ENCODE peak calls at places on chromosomes 2 and 18, in four cellular contexts. H is nephron progenitor cell, T is spleen, W is GM10248. K is an unnamed sample.

GRCh38 chr2:191675807-191676667 is 1.9 kb upstream of the NABP1 start:
- DNase-seq in T (peak; percentile 87), W (peak; percentile 45), H (no peak), K (peak; percentile 54)

GRCh38 chr2:129813404-129813803 is 166.1 kb upstream of the RAB6C start:
- DNase-seq in H (no peak), T (no peak), W (no peak), K (peak; percentile 39)

GRCh38 chr2:209614630-209615369 is 156.8 kb upstream of the UNC80 start:
- DNase-seq in W (no peak), T (no peak), H (no peak), K (no peak)

GRCh38 chr2:177044686-177045085 is 167.9 kb upstream of the HNRNPA3 start:
- DNase-seq in H (no peak), W (no peak), T (no peak), K (no peak)

GRCh38 chr18:56890632-56891031 is 239.5 kb downstream of the WDR7 start:
- DNase-seq in H (no peak), W (no peak), T (no peak), K (no peak)

GRCh38 chr2:3847397-3848052 is 144.2 kb downstream of the DCDC2C start:
- DNase-seq in T (no peak), W (no peak), H (no peak), K (no peak)

GRCh38 chr2:26685943-26686839 is 6.3 kb upstream of the KCNK3 start:
- DNase-seq in W (no peak), T (peak; percentile 55), H (peak; percentile 46), K (no peak)

GRCh38 chr2:129004485-129004884 is 685.8 kb upstream of the HS6ST1 start:
- DNase-seq in T (no peak), W (no peak), H (no peak), K (no peak)

GRCh38 chr2:234374671-234375245 is 122.1 kb downstream of the ARL4C start:
- DNase-seq in T (peak; percentile 66), H (no peak), W (no peak), K (no peak)

GRCh38 chr2:83665154-83665553 is 793.9 kb downstream of the SUCLG1 start:
- DNase-seq in W (no peak), H (no peak), T (no peak), K (no peak)

GRCh38 chr18:74390900-74391299 is 66.2 kb downstream of the DIPK1C start:
- DNase-seq in H (no peak), W (no peak), T (no peak), K (no peak)

GRCh38 chr2:73162856-73163521 is 39.4 kb upstream of the NOTO start:
- DNase-seq in T (no peak), H (no peak), W (no peak), K (no peak)

GRCh38 chr2:78541088-78541450 is 484.4 kb upstream of the REG3G start:
- DNase-seq in T (no peak), W (no peak), H (no peak), K (no peak)

GRCh38 chr18:78770149-78771139 is 209.2 kb upstream of the SALL3 start:
- DNase-seq in H (peak; percentile 33), T (no peak), W (no peak), K (no peak)

GRCh38 chr2:223315813-223316212 is 263.8 kb downstream of the KCNE4 start:
- DNase-seq in T (no peak), W (no peak), H (no peak), K (no peak)

GRCh38 chr2:138823651-138824050 is 43.5 kb upstream of the NXPH2 start:
- DNase-seq in W (no peak), T (no peak), H (no peak), K (no peak)

GRCh38 chr2:121736140-121736461 is 574 bp downstream of the NIFK start:
- DNase-seq in H (no peak), T (no peak), W (no peak), K (no peak)

GRCh38 chr2:140624188-140624587 is 1506.6 kb downstream of the LRP1B start:
- DNase-seq in H (no peak), T (no peak), W (no peak), K (no peak)

GRCh38 chr2:70596739-70597138 is 43.1 kb upstream of the TGFA start:
- DNase-seq in W (no peak), T (no peak), H (no peak), K (no peak)

GRCh38 chr2:108988796-108989713 is at the start of gene EDAR:
- DNase-seq in H (peak; percentile 51), T (no peak), W (peak; percentile 63), K (peak; percentile 64)

GRCh38 chr2:106995560-106995959 is 109.6 kb upstream of the ST6GAL2 start:
- DNase-seq in W (no peak), H (no peak), T (no peak), K (no peak)

GRCh38 chr2:46098606-46099005 is 198.6 kb upstream of the EPAS1 start:
- DNase-seq in H (no peak), T (no peak), W (no peak), K (no peak)

GRCh38 chr2:55030766-55031165 is 19.5 kb downstream of the RTN4 start:
- DNase-seq in W (no peak), H (no peak), T (no peak), K (no peak)

GRCh38 chr2:176192351-176192750 is 3.9 kb downstream of the HOXD1 start:
- DNase-seq in W (no peak), H (no peak), T (no peak), K (no peak)

GRCh38 chr2:34161546-34161945 is 562.4 kb upstream of the FAM98A start:
- DNase-seq in W (no peak), T (no peak), H (no peak), K (no peak)

GRCh38 chr18:47883771-47884413 is 46.6 kb downstream of the SMAD2 start:
- DNase-seq in W (no peak), H (no peak), T (no peak), K (no peak)

GRCh38 chr2:21422050-21422449 is 298.3 kb downstream of the TDRD15 start:
- DNase-seq in H (peak; percentile 41), W (peak; percentile 37), T (no peak), K (peak; percentile 23)

GRCh38 chr18:31273812-31274527 is 44.0 kb upstream of the DSG1 start:
- DNase-seq in W (no peak), T (no peak), H (no peak), K (no peak)

GRCh38 chr2:208269091-208269490 is 3.0 kb downstream of the PIKFYVE start:
- DNase-seq in T (no peak), H (no peak), W (no peak), K (no peak)
- TF ChIP-seq CTCF in T (peak; percentile 25), H (no peak), W (no peak), K (peak; percentile 20)

DNA sequence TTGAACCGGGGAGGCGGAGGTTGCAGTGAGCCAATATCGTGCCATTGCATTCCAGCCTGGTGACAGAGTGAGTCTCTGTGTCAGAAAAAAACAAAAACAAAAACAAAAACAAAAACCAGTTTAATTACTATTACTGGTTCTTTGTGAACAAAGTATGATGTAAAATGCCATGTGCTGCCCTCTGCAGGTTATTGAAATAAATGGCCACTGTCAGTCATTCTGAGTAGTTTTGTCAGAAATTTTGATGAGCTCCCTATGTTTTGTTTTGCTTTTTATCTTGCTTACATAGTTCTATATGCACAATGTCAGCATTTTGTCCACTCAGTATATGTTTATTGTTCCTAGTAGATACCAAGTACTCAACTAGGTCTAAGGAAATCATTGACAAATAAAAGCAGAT is 423.6 kb upstream of the CHST9 start:
- DNase-seq in W (no peak), H (no peak), T (no peak), K (no peak)
- TF ChIP-seq CTCF in W (peak; percentile 48), H (peak; percentile 11), T (peak; percentile 23), K (peak; percentile 55)

GRCh38 chr18:14075196-14075595 is 57.0 kb downstream of the ZNF519 start:
- DNase-seq in T (no peak), H (no peak), W (no peak), K (no peak)
- TF ChIP-seq CTCF in T (no peak), H (no peak), W (no peak), K (no peak)

DNA sequence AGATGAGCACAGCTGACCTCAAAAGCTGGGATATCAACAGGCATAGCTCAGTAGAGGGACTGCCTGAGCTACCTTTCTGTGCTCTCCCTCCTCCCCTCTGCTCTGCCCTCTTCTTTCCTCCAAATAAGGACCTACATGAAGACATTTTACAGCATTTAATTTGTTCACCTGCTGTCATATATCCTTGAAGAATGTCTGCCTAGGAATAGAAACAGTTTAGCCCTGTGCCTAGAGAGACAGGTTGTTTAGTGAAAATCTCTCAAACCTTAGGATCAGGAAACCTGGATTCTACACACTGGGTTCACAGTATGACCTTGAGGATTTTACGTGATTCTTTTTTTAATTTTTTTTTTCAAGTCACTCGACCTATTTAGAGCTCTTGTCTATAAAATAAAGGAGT is 213.0 kb upstream of the SETBP1 start:
- DNase-seq in H (no peak), W (no peak), T (no peak), K (no peak)
- TF ChIP-seq CTCF in H (no peak), W (no peak), T (no peak), K (no peak)

K was measured in GM13977.